ENCODE peak calls at places on chromosomes 7 and 10, in five cellular contexts. M is foreskin keratinocyte; K is WTC11; C is Calu3; T is activated CD8-positive, alpha-beta T cell treated with anti-CD3 and anti-CD28 coated beads for 36 hours. U is an unnamed sample.

GRCh38 chr7:74502216-74502891 is 48.6 kb downstream of the GTF2IRD1 start:
- DNase-seq in M (no peak), K (no peak), C (no peak), T (no peak), U (no peak)

GRCh38 chr10:60502621-60503020 is 112.9 kb upstream of the ANK3 start:
- DNase-seq in M (no peak), K (no peak), C (no peak), T (no peak), U (no peak)

GRCh38 chr10:103416436-103417147 is 20.2 kb downstream of the PDCD11 start:
- DNase-seq in M (peak), K (peak), C (peak), T (peak), U (peak)

GRCh38 chr7:112790651-112790973 is 419 bp upstream of the TMEM168 start:
- DNase-seq in M (peak), K (no peak), C (no peak), T (no peak), U (peak)

GRCh38 chr10:72097448-72098300 is 9.3 kb upstream of the SPOCK2 start:
- DNase-seq in M (no peak), K (no peak), C (peak), T (no peak), U (no peak)

GRCh38 chr10:28532223-28532508 is 752 bp upstream of the WAC start:
- DNase-seq in M (no peak), K (no peak), C (no peak), T (peak), U (no peak)

GRCh38 chr7:88089484-88090050 is 130.3 kb downstream of the SRI start:
- DNase-seq in M (no peak), K (no peak), C (no peak), T (no peak), U (no peak)

GRCh38 chr10:97412891-97413304 is 11.8 kb upstream of the RRP12 start:
- DNase-seq in M (peak), K (no peak), C (peak), T (peak), U (no peak)

GRCh38 chr10:91409069-91409868 is 875 bp upstream of the HECTD2 start:
- DNase-seq in M (peak), K (peak), C (peak), T (peak), U (peak)

GRCh38 chr7:47253650-47254080 is 328.2 kb downstream of the TNS3 start:
- DNase-seq in M (peak), K (no peak), C (peak), T (peak), U (peak)

GRCh38 chr10:72080042-72081035 is 8.0 kb downstream of the SPOCK2 start:
- DNase-seq in M (no peak), K (no peak), C (peak), T (no peak), U (no peak)

GRCh38 chr10:32131388-32131787 is 75.2 kb upstream of the KIF5B start:
- DNase-seq in M (no peak), K (no peak), C (no peak), T (no peak), U (no peak)

GRCh38 chr7:136528329-136528728 is 340.1 kb upstream of the CHRM2 start:
- DNase-seq in M (peak), K (no peak), C (no peak), T (no peak), U (no peak)

GRCh38 chr7:52838981-52839411 is 196.4 kb upstream of the POM121L12 start:
- DNase-seq in M (peak), K (no peak), C (no peak), T (no peak), U (no peak)

GRCh38 chr7:72490301-72490700 is 78.2 kb upstream of the CALN1 start:
- DNase-seq in M (no peak), K (no peak), C (no peak), T (no peak), U (no peak)

GRCh38 chr10:36671607-36672006 is 453.8 kb upstream of the ANKRD30A start:
- DNase-seq in M (peak), K (no peak), C (no peak), T (no peak), U (no peak)

GRCh38 chr10:18976681-18977251 is 71.8 kb upstream of the MALRD1 start:
- DNase-seq in M (no peak), K (no peak), C (no peak), T (no peak), U (no peak)

GRCh38 chr10:116247701-116248100 is 25.3 kb downstream of the GFRA1 start:
- DNase-seq in M (no peak), K (no peak), C (no peak), T (no peak), U (no peak)

GRCh38 chr7:100488333-100489095 is 4.8 kb downstream of the NYAP1 start:
- DNase-seq in M (no peak), K (no peak), C (no peak), T (no peak), U (peak)

GRCh38 chr7:100489121-100489520 is 5.4 kb downstream of the NYAP1 start:
- DNase-seq in M (no peak), K (no peak), C (no peak), T (no peak), U (peak)

GRCh38 chr7:100486111-100486636 is 2.4 kb downstream of the NYAP1 start:
- DNase-seq in M (no peak), K (no peak), C (no peak), T (no peak), U (peak)

GRCh38 chr7:100485514-100485913 is 1.8 kb downstream of the NYAP1 start:
- DNase-seq in M (no peak), K (no peak), C (no peak), T (no peak), U (peak)

DNA sequence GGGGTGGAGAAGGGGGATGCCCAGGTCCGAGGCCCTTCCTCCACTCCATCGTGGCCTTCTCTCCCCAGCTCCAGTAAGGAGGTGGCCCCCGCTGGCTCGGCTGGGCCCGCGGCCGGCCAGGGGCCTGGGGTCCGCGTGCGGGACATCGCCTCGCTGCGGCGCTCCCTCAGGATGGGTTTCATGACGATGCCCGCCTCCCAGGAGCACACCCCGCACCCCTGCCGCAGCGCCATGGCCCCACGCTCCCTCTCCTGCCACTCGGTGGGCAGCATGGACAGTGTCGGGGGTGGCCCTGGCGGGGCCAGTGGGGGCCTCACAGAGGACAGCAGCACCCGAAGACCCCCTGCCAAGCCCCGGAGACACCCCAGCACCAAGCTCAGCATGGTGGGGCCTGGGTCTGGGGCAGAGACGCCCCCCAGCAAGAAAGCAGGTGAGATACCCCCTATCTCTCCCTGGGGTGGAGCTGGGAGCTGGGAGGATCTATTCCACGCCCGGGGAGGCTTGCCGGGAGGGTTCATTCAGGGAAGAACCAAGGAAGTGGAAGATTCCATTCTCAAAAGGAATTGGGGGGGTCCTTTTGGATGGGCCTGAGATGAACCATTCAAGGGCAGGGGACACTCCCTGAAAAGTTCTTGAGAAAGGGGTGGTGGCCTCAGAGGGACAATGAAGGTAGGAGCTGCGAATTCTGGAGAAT is 3.2 kb downstream of the NYAP1 start:
- DNase-seq in M (no peak), K (peak), C (no peak), T (no peak), U (peak)
- TF ChIP-seq CTCF in M (no peak), K (no peak), C (no peak), T (no peak), U (no peak)

DNA sequence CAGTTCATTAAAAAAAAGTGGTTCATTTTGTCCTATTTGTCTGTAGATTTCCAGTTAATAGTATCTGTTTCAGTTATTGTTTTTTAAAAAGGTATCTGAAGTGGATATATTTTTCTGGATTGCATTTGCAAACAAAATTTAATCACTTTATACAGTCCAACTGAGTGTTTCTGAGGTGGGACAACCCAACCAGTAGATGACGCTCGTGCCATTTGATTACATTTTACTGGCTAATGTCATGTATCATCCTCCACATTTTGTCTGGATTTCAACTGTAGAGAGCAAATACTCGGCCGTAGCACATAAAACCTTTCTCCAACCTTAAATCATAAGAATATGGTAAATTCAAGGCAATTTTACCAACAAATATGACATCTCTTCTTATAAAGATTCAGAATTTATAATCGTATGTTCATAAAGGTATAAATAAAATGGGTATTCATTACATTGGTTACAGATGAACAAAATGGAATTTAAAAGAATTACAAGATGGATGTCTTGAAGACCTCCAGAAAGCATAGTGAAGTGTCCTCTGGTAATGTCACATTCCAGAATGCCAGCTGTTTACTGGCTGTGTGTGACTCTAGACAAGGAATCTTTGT is 789.0 kb downstream of the PHTF2 start:
- DNase-seq in M (no peak), K (no peak), C (peak), T (no peak), U (no peak)
- TF ChIP-seq CTCF in M (no peak), K (no peak), C (no peak), T (no peak), U (no peak)

GRCh38 chr7:149662591-149663095 is 110.7 kb downstream of the ZNF467 start:
- DNase-seq in M (peak), K (peak), C (peak), T (peak), U (peak)
- TF ChIP-seq CTCF in M (peak), K (peak), C (peak), T (peak), U (peak)

DNA sequence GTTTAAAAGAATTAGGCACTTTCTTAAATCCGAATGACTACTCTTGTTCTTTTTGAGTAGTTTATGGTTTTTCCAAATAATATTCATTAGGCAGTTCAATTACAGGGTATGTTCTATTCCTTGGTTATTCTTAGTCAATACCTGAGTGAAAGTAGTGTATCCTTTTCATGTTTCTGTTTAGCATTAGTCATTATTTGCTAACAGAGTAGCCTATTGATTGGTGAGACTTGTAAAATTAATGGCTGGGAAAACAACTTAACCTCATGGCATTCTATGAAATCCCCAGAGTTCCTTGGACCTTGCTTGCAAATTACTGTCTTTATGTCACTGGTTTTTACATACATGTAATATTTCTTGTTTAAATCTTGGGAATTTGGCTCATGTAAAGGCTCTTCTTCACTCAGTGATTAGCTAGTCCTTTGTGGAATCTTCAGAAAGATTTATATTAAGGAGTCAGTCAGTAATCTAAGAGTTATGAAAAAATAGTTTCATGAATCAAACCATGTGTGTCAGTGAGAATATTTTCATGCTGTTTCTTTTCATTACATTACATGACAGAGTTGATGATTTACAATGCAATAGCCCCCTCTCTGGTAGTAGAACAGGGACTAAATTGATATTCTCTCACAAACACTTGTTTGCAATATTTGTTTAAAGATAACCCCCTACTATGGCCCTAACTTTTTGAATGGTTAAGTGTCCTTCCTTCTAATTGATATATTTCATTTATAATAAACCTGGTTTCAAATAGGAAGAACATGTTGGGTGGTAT is 81.5 kb upstream of the LRRTM3 start:
- DNase-seq in M (no peak), K (no peak), C (no peak), T (no peak), U (no peak)
- TF ChIP-seq CTCF in M (peak), K (no peak), C (no peak), T (no peak), U (no peak)

GRCh38 chr7:17991866-17992648 is 35.6 kb downstream of the PRPS1L1 start:
- DNase-seq in M (no peak), K (peak), C (no peak), T (peak), U (no peak)
- TF ChIP-seq CTCF in M (peak), K (peak), C (peak), T (peak), U (no peak)

DNA sequence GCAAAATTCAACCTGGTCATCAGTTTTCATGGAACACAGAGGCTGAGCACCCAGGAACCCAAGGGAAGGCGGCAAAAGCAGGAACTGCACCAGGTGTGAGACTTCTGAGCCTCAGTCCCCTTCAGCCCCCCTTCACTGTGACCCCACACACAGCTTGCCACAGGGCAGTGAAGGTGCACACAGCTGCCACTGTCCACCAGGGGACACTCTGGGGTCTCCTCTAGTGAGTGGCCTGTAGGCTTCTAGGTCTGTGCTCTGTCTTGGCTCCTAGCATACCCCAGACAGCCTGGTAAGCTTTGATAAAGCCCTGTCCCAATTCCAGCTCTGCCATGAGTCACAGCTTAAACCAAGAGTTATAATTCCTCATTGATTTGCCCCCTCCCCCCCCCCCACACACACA is 12.1 kb downstream of the KCNH2 start:
- DNase-seq in M (no peak), K (peak), C (peak), T (no peak), U (no peak)
- TF ChIP-seq CTCF in M (peak), K (peak), C (peak), T (no peak), U (no peak)